ENCODE peak calls at places on chromosome 2, in six cellular contexts. D is cardiac muscle cell, B is fibroblast of lung, E is HCT116, M is A549, Q is psoas muscle. W is an unnamed sample.
A peak's percentile ranks its signal among the peaks of the same experiment; 100 is the strongest.

GRCh38 chr2:12649602-12650400 is 66.9 kb upstream of the TRIB2 start:
- DNase-seq in B (no peak), D (no peak), E (no peak), Q (no peak), M (no peak), W (peak; percentile 19)

GRCh38 chr2:145460151-145460550 is 940.2 kb upstream of the ZEB2 start:
- DNase-seq in D (no peak), B (no peak), Q (no peak), M (no peak), E (no peak), W (no peak)

GRCh38 chr2:159130302-159130701 is 156.2 kb downstream of the WDSUB1 start:
- DNase-seq in M (no peak), B (no peak), E (no peak), Q (no peak), D (no peak), W (no peak)

GRCh38 chr2:72117029-72117428 is 30.6 kb downstream of the CYP26B1 start:
- DNase-seq in M (no peak), Q (no peak), E (no peak), D (no peak), B (no peak), W (no peak)

GRCh38 chr2:127536707-127537106 is 1.2 kb downstream of the MYO7B start:
- DNase-seq in Q (no peak), D (no peak), B (no peak), E (no peak), M (no peak), W (no peak)

GRCh38 chr2:48699377-48699951 is 56.1 kb downstream of the LHCGR start:
- DNase-seq in M (no peak), Q (no peak), D (no peak), E (no peak), B (peak; percentile 17), W (no peak)

GRCh38 chr2:27085670-27086089 is 892 bp upstream of the KHK start:
- DNase-seq in B (peak; percentile 72), M (peak; percentile 85), D (peak; percentile 72), Q (peak; percentile 81), E (no peak), W (peak; percentile 83)

GRCh38 chr2:176080540-176081355 is 3.0 kb downstream of the EVX2 start:
- DNase-seq in Q (no peak), M (peak; percentile 47), B (no peak), E (no peak), D (no peak), W (no peak)

GRCh38 chr2:206275274-206276160 is 1.1 kb downstream of the ZDBF2 start:
- DNase-seq in M (peak; percentile 59), Q (no peak), B (peak; percentile 49), E (no peak), D (no peak), W (no peak)

GRCh38 chr2:148447877-148448276 is 196.7 kb upstream of the EPC2 start:
- DNase-seq in M (no peak), E (no peak), Q (no peak), D (no peak), B (no peak), W (no peak)

GRCh38 chr2:125721072-125721721 is 934.8 kb upstream of the GYPC start:
- DNase-seq in E (no peak), Q (no peak), M (no peak), B (no peak), D (no peak), W (no peak)

GRCh38 chr2:196247979-196248286 is 76.6 kb upstream of the STK17B start:
- DNase-seq in Q (no peak), E (no peak), M (no peak), B (no peak), D (no peak), W (no peak)

GRCh38 chr2:77201755-77202154 is 320.4 kb downstream of the LRRTM4 start:
- DNase-seq in D (no peak), B (no peak), E (no peak), Q (no peak), M (no peak), W (no peak)

GRCh38 chr2:187581125-187581896 is 27.1 kb upstream of the TFPI start:
- DNase-seq in E (peak; percentile 76), B (peak; percentile 69), M (peak; percentile 62), D (peak; percentile 64), Q (no peak), W (peak; percentile 33)

GRCh38 chr2:201858781-201859180 is 52.4 kb downstream of the CDK15 start:
- DNase-seq in M (no peak), D (peak; percentile 41), B (peak; percentile 75), E (no peak), Q (no peak), W (no peak)

GRCh38 chr2:31711737-31712136 is 131.0 kb upstream of the SRD5A2 start:
- DNase-seq in E (no peak), Q (no peak), M (no peak), B (no peak), D (no peak), W (no peak)

GRCh38 chr2:189492451-189492850 is 51.2 kb downstream of the WDR75 start:
- DNase-seq in Q (no peak), B (no peak), D (no peak), M (no peak), E (no peak), W (no peak)

GRCh38 chr2:72917138-72917874 is at the start of gene EMX1:
- DNase-seq in Q (peak; percentile 36), M (peak; percentile 65), B (no peak), E (peak; percentile 60), D (peak; percentile 65), W (no peak)

GRCh38 chr2:222848862-222849261 is 12.0 kb upstream of the ACSL3 start:
- DNase-seq in Q (no peak), E (no peak), M (no peak), D (no peak), B (no peak), W (no peak)

GRCh38 chr2:168189835-168190426 is 57.5 kb downstream of the STK39 start:
- DNase-seq in B (peak; percentile 28), Q (no peak), M (peak; percentile 23), D (no peak), E (peak; percentile 76), W (no peak)

GRCh38 chr2:215758691-215759090 is 254.7 kb downstream of the MREG start:
- DNase-seq in Q (no peak), E (no peak), B (no peak), D (no peak), M (no peak), W (peak; percentile 36)

GRCh38 chr2:200484934-200485333 is 24.9 kb downstream of the KCTD18 start:
- DNase-seq in B (no peak), E (no peak), M (no peak), D (no peak), Q (no peak), W (no peak)

GRCh38 chr2:127662937-127663565 is 12.3 kb downstream of the LIMS2 start:
- DNase-seq in E (no peak), Q (no peak), M (no peak), D (no peak), B (no peak), W (peak; percentile 18)

GRCh38 chr2:151973901-151974199 is 125.0 kb downstream of the CACNB4 start:
- DNase-seq in B (peak; percentile 28), M (no peak), Q (peak; percentile 28), D (peak; percentile 30), E (no peak), W (no peak)

GRCh38 chr2:47237375-47238357 is 82.6 kb upstream of the STPG4 start:
- DNase-seq in B (peak; percentile 67), M (no peak), D (no peak), E (no peak), Q (peak; percentile 27), W (peak; percentile 59)

GRCh38 chr2:121094845-121095244 is 190.2 kb downstream of the TFCP2L1 start:
- DNase-seq in D (no peak), Q (no peak), B (no peak), M (no peak), E (no peak), W (no peak)

GRCh38 chr2:121052507-121052906 is 232.5 kb downstream of the TFCP2L1 start:
- DNase-seq in D (no peak), Q (no peak), B (no peak), M (no peak), E (no peak), W (no peak)

GRCh38 chr2:99153921-99154604 is 679 bp downstream of the TSGA10 start:
- DNase-seq in B (no peak), M (no peak), Q (no peak), E (no peak), D (no peak), W (no peak)

GRCh38 chr2:72661985-72662384 is 163.8 kb downstream of the EXOC6B start:
- DNase-seq in B (no peak), E (no peak), D (no peak), M (no peak), Q (no peak), W (no peak)

GRCh38 chr2:176501652-176502051 is 232.4 kb downstream of the MTX2 start:
- DNase-seq in D (no peak), M (no peak), E (no peak), B (no peak), Q (no peak), W (no peak)

GRCh38 chr2:67240507-67240906 is 156.6 kb upstream of the ETAA1 start:
- DNase-seq in Q (no peak), E (no peak), D (no peak), M (no peak), B (peak; percentile 27), W (no peak)

DNA sequence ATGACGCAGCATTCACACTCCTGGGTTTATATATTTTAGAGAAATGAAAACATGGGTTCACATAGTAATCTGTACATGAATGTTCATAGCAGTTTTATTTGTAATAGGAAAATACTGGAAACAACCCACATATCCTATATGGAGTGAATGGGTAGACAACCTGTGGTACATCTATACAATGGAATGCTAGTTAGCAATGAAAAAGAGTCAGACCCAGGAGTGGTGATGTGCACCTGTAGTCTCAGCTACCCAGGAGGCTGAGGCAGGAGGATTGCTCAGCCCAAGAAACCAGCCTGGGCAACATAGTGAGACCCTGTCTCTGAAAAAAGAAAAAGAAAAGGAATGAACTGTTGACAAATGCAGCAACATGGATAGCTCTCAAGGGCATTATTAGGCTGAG is 25.9 kb downstream of the AFTPH start:
- DNase-seq in Q (no peak), B (no peak), E (no peak), D (no peak), M (no peak), W (no peak)
- H3K4me3 ChIP-seq in Q (no peak overlapping the region), B (no peak overlapping the region), E (no peak overlapping the region), D (no peak overlapping the region), M (no peak overlapping the region), W (no peak overlapping the region)

DNA sequence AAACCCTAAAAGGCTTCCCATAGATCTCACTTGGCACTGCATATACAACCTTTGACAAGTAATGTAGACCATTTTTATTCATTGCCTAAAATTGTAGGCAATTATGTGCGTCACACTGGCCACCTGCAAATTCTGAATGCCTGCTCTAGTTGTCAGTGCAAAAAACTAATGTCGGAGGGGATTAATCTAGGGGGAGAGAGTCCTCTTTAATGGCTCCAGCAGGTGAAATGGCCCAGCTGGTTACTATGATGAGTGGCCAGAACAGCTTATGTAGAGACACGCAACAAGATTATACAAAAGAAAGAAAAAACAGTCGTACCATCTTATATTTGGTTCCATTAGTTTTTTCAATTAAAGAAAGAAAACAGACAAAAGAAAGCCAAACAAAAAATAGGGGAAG is 123.2 kb downstream of the OLA1 start:
- DNase-seq in D (peak; percentile 5), E (no peak), B (no peak), Q (no peak), M (no peak), W (no peak)
- H3K4me1 ChIP-seq in D (peaks cover 10% of the 10 kb centered on the region), E (peaks cover 55% of the 10 kb centered on the region), B (peaks cover 2% of the 10 kb centered on the region), Q (no peaks in the 10 kb centered on the region), M (peaks cover 44% of the 10 kb centered on the region), W (no peaks in the 10 kb centered on the region)

GRCh38 chr2:8024506-8024905 is 657.4 kb upstream of the ID2 start:
- DNase-seq in M (no peak), E (no peak), B (no peak), D (no peak), Q (no peak), W (no peak)
- H3K4me3 ChIP-seq in M (no peak overlapping the region), E (no peak overlapping the region), B (no peak overlapping the region), D (no peak overlapping the region), Q (no peak overlapping the region), W (no peak overlapping the region)

GRCh38 chr2:65599693-65600092 is 167.3 kb upstream of the SPRED2 start:
- DNase-seq in Q (no peak), B (no peak), M (no peak), E (no peak), D (no peak), W (no peak)
- H3K4me1 ChIP-seq in Q (no peaks in the 10 kb centered on the region), B (no peaks in the 10 kb centered on the region), M (peaks cover 11% of the 10 kb centered on the region), E (peaks cover 10% of the 10 kb centered on the region), D (no peaks in the 10 kb centered on the region), W (no peaks in the 10 kb centered on the region)